ENCODE peak calls at places on chromosomes 11 and 22, in six cellular contexts. One of them, this sample, is unnamed.

GRCh38 chr11:76124905-76125566 is 81.3 kb downstream of the WNT11 start:
- DNase-seq in A549: no peak
- DNase-seq in endothelial cell of umbilical vein: no peak
- DNase-seq in WTC11: no peak
- DNase-seq in K562: no peak
- DNase-seq in HepG2: no peak
- DNase-seq in this sample: no peak

GRCh38 chr11:121059605-121060004 is 35.7 kb downstream of the TBCEL start:
- DNase-seq in K562: no peak
- DNase-seq in HepG2: no peak
- DNase-seq in endothelial cell of umbilical vein: no peak
- DNase-seq in A549: no peak
- DNase-seq in WTC11: no peak
- DNase-seq in this sample: no peak

GRCh38 chr22:37275622-37276021 is 6.7 kb upstream of the CYTH4 start:
- DNase-seq in K562: no peak
- DNase-seq in endothelial cell of umbilical vein: no peak
- DNase-seq in WTC11: no peak
- DNase-seq in A549: no peak
- DNase-seq in HepG2: no peak
- DNase-seq in this sample: no peak

GRCh38 chr11:113681282-113681681 is 24.8 kb downstream of the TMPRSS5 start:
- DNase-seq in A549: no peak
- DNase-seq in WTC11: no peak
- DNase-seq in HepG2: no peak
- DNase-seq in endothelial cell of umbilical vein: no peak
- DNase-seq in K562: peak; percentile 32
- DNase-seq in this sample: no peak

GRCh38 chr22:17896552-17896951 is 122.3 kb upstream of the BID start:
- DNase-seq in WTC11: peak; percentile 67
- DNase-seq in HepG2: no peak
- DNase-seq in K562: peak; percentile 39
- DNase-seq in endothelial cell of umbilical vein: no peak
- DNase-seq in A549: peak; percentile 44
- DNase-seq in this sample: peak; percentile 69

GRCh38 chr11:83691387-83692088 is 405.4 kb upstream of the CCDC90B start:
- DNase-seq in A549: no peak
- DNase-seq in endothelial cell of umbilical vein: peak; percentile 1
- DNase-seq in WTC11: no peak
- DNase-seq in HepG2: no peak
- DNase-seq in K562: no peak
- DNase-seq in this sample: no peak

GRCh38 chr11:12199231-12199948 is 89.0 kb downstream of the MICAL2 start:
- DNase-seq in K562: no peak
- DNase-seq in A549: no peak
- DNase-seq in HepG2: no peak
- DNase-seq in endothelial cell of umbilical vein: peak; percentile 70
- DNase-seq in WTC11: no peak
- DNase-seq in this sample: no peak

GRCh38 chr11:100687630-100688395 is 725 bp downstream of the ARHGAP42 start:
- DNase-seq in endothelial cell of umbilical vein: peak; percentile 85
- DNase-seq in A549: peak; percentile 60
- DNase-seq in HepG2: peak; percentile 55
- DNase-seq in K562: peak; percentile 47
- DNase-seq in WTC11: peak; percentile 72
- DNase-seq in this sample: peak; percentile 78

GRCh38 chr11:107665016-107665415 is 46.8 kb downstream of the SLN start:
- DNase-seq in WTC11: no peak
- DNase-seq in HepG2: no peak
- DNase-seq in endothelial cell of umbilical vein: no peak
- DNase-seq in A549: no peak
- DNase-seq in K562: no peak
- DNase-seq in this sample: no peak

GRCh38 chr11:10294289-10294953 is 402 bp upstream of the SBF2 start:
- DNase-seq in A549: peak; percentile 41
- DNase-seq in HepG2: no peak
- DNase-seq in WTC11: peak; percentile 44
- DNase-seq in K562: no peak
- DNase-seq in endothelial cell of umbilical vein: peak; percentile 63
- DNase-seq in this sample: no peak

GRCh38 chr11:108512706-108513105 is 14.5 kb upstream of the POGLUT3 start:
- DNase-seq in WTC11: no peak
- DNase-seq in A549: no peak
- DNase-seq in HepG2: no peak
- DNase-seq in K562: no peak
- DNase-seq in endothelial cell of umbilical vein: no peak
- DNase-seq in this sample: no peak

GRCh38 chr11:118290923-118291322 is 13.6 kb upstream of the CD3E start:
- DNase-seq in HepG2: peak; percentile 74
- DNase-seq in endothelial cell of umbilical vein: peak; percentile 68
- DNase-seq in K562: no peak
- DNase-seq in WTC11: no peak
- DNase-seq in A549: peak; percentile 18
- DNase-seq in this sample: no peak

GRCh38 chr22:38240734-38241252 is 32.0 kb downstream of the TMEM184B start:
- DNase-seq in endothelial cell of umbilical vein: peak; percentile 94
- DNase-seq in HepG2: no peak
- DNase-seq in K562: peak; percentile 29
- DNase-seq in WTC11: peak; percentile 71
- DNase-seq in A549: peak; percentile 47
- DNase-seq in this sample: peak; percentile 46

GRCh38 chr11:123434262-123434661 is 4.2 kb downstream of the GRAMD1B start:
- DNase-seq in K562: peak; percentile 44
- DNase-seq in HepG2: no peak
- DNase-seq in A549: peak; percentile 31
- DNase-seq in endothelial cell of umbilical vein: peak; percentile 25
- DNase-seq in WTC11: peak; percentile 48
- DNase-seq in this sample: no peak

GRCh38 chr11:16779436-16779835 is 41.0 kb downstream of the C11orf58 start:
- DNase-seq in K562: peak; percentile 82
- DNase-seq in HepG2: no peak
- DNase-seq in A549: no peak
- DNase-seq in endothelial cell of umbilical vein: no peak
- DNase-seq in WTC11: peak; percentile 33
- DNase-seq in this sample: no peak

DNA sequence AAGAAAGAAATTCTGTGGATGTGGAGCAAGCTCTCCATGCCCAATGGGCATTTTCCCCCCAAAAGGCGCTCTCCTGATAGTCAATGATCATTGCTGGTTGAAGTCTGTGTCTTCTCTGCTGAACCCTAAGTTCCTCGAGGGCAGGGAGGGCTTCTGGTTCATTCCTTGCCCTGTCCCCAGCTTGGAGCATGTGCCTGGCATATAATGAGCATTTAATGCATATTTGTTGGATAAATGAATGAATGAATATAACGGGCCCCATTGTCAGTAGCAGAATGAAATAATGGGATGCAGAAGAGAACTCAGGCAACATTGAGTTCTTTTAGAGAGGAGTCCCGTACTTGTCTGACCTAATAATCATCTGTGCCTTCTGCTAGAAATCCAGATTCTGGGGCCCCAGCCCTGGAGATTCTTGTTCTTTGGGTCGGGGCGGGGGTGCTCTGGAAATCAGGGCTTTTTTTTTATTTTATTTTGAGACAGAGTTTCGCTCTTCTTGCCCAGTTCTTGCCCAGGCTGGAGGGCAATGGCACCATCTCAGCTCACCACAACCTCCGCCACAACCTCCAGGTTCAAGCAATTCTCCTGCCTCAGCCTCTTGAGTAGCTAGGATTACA is 64.4 kb downstream of the CD82 start:
- DNase-seq in K562: no peak
- DNase-seq in HepG2: no peak
- DNase-seq in A549: no peak
- DNase-seq in endothelial cell of umbilical vein: no peak
- DNase-seq in WTC11: no peak
- DNase-seq in this sample: no peak
- TF ChIP-seq JUN in K562: no peak
- TF ChIP-seq JUN in HepG2: no peak
- TF ChIP-seq JUN in A549: no peak
- TF ChIP-seq JUN in endothelial cell of umbilical vein: no peak
- TF ChIP-seq JUN in WTC11: no peak
- TF ChIP-seq JUN in this sample: no peak

GRCh38 chr11:1289211-1289935 is 20.1 kb downstream of the TOLLIP start:
- DNase-seq in A549: no peak
- DNase-seq in WTC11: no peak
- DNase-seq in K562: no peak
- DNase-seq in endothelial cell of umbilical vein: no peak
- DNase-seq in HepG2: no peak
- DNase-seq in this sample: no peak
- TF ChIP-seq JUN in A549: no peak
- TF ChIP-seq JUN in WTC11: no peak
- TF ChIP-seq JUN in K562: no peak
- TF ChIP-seq JUN in endothelial cell of umbilical vein: no peak
- TF ChIP-seq JUN in HepG2: no peak
- TF ChIP-seq JUN in this sample: no peak

GRCh38 chr22:23218867-23219251 is 38.5 kb downstream of the BCR start:
- DNase-seq in A549: no peak
- DNase-seq in HepG2: peak; percentile 59
- DNase-seq in K562: no peak
- DNase-seq in endothelial cell of umbilical vein: peak; percentile 95
- DNase-seq in WTC11: peak; percentile 55
- DNase-seq in this sample: no peak
- TF ChIP-seq JUN in A549: no peak
- TF ChIP-seq JUN in HepG2: no peak
- TF ChIP-seq JUN in K562: no peak
- TF ChIP-seq JUN in endothelial cell of umbilical vein: no peak
- TF ChIP-seq JUN in WTC11: no peak
- TF ChIP-seq JUN in this sample: no peak

GRCh38 chr11:49208006-49208721 is at the start of gene FOLH1:
- DNase-seq in A549: peak; percentile 2
- DNase-seq in WTC11: no peak
- DNase-seq in endothelial cell of umbilical vein: peak; percentile 6
- DNase-seq in K562: no peak
- DNase-seq in HepG2: no peak
- DNase-seq in this sample: no peak
- TF ChIP-seq JUN in A549: no peak
- TF ChIP-seq JUN in WTC11: no peak
- TF ChIP-seq JUN in endothelial cell of umbilical vein: no peak
- TF ChIP-seq JUN in K562: no peak
- TF ChIP-seq JUN in HepG2: no peak
- TF ChIP-seq JUN in this sample: no peak

DNA sequence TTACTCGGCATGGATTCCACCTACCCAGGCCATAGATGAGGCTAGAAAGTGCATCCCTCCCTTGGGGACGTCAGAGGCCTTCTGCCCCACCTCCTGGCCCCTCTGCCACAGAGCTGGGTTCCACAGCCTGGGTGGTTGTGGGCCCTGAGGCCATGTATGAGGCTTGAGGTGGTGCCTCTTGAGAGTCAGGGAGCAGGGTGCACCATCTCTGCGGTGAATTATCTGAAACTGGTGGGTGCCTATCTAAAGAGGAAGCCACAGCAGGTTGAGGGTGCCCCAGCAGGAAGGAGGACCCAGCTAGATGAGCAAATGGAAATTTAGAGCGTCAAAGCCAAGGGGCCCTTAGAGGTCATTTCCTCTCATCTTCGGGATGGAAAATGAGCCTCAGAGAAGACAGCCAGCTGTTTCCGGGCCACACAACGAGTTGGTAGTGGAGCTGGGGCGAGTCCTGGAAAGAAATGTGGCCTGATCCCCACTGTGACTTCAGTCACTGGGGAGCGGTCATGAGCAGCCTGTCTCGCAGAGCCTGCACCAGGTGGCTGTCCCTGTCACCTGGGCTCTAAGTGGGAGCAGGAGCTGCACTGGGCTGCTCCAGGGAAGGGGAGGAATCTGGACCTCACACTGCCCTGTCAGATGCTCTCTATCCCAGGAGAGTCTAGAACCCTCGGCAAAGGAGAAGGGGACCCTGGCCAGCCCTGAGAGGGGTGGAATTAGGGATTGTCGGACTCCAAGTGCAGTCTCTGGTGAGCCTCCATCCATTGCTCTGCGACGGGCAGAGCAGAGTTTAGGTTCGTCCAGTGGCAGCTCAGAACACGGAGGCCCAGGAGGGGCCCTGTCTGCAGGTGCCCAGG is 7.3 kb downstream of the ADORA2A start:
- DNase-seq in endothelial cell of umbilical vein: no peak
- DNase-seq in HepG2: no peak
- DNase-seq in K562: no peak
- DNase-seq in WTC11: no peak
- DNase-seq in A549: no peak
- DNase-seq in this sample: no peak
- TF ChIP-seq JUN in endothelial cell of umbilical vein: no peak
- TF ChIP-seq JUN in HepG2: no peak
- TF ChIP-seq JUN in K562: no peak
- TF ChIP-seq JUN in WTC11: no peak
- TF ChIP-seq JUN in A549: no peak
- TF ChIP-seq JUN in this sample: no peak

DNA sequence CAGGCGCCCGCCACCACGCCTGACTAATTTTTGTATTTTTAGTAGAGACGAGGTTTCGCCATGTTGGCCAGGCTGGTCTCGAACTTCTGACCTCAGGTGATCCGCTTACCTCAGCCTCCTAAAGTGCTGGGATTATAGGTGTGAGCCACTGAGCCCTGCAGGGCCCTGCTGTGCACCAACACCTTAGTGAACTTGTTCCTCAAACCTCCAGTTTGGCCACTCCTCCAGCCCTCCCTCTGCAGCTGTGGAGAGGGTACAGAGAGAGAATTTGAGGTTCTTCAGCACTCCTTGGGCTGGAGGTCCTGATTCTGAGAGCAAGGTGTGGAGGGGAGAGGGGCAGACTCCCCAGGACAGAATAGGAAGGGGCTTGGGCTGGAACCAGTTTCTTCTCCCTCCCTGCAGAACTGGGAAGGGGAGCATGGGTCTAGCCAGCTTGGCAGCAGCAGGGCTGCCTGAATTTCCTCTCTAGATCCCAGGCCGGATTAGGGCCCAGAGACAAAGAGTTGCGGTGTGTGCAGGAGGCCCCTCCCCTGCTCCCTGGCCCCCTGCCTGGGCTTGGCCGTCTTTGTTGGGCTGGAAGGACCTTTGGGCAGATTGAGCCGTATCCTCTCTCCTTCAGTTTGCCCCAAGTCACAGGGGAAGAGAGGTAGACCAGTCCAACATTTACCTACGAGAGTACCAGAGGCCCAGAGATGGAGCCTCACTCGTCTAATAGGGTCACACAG is 2.3 kb upstream of the PEX16 start:
- DNase-seq in K562: no peak
- DNase-seq in WTC11: no peak
- DNase-seq in endothelial cell of umbilical vein: no peak
- DNase-seq in HepG2: peak; percentile 34
- DNase-seq in A549: no peak
- DNase-seq in this sample: no peak
- TF ChIP-seq JUN in K562: no peak
- TF ChIP-seq JUN in WTC11: no peak
- TF ChIP-seq JUN in endothelial cell of umbilical vein: no peak
- TF ChIP-seq JUN in HepG2: no peak
- TF ChIP-seq JUN in A549: no peak
- TF ChIP-seq JUN in this sample: no peak